ENCODE peak calls at places on chromosomes 3 and 15, in nine cellular contexts. K is neural crest cell; J is GM23338; D is tibial nerve; E is epithelial cell of esophagus; C is AG04449; Z is omental fat pad; S is cardiac muscle cell; P is CD4-positive, alpha-beta T cell. X is an unnamed sample.

GRCh38 chr3:194537732-194538247 is 51.0 kb upstream of the ATP13A3 start:
- DNase-seq in K (no peak), J (no peak), D (no peak), E (peak; percentile 55), C (no peak), Z (no peak), S (peak; percentile 53), P (no peak), X (no peak)

GRCh38 chr15:69854521-69855171 is 243.1 kb downstream of the TLE3 start:
- DNase-seq in K (no peak), J (peak; percentile 7), D (no peak), E (no peak), C (peak; percentile 93), Z (no peak), S (peak; percentile 75), P (no peak), X (no peak)

GRCh38 chr3:120093923-120094775 is at the start of gene GSK3B:
- DNase-seq in K (peak; percentile 98), J (no peak), D (no peak), E (no peak), C (no peak), Z (peak; percentile 40), S (peak; percentile 98), P (peak; percentile 99), X (peak; percentile 100)

GRCh38 chr3:37686225-37686624 is 175.5 kb upstream of the CTDSPL start:
- DNase-seq in K (no peak), J (peak; percentile 40), D (no peak), E (no peak), C (no peak), Z (no peak), S (no peak), P (no peak), X (no peak)

GRCh38 chr3:126552688-126553283 is 5.9 kb downstream of the C3orf22 start:
- DNase-seq in K (no peak), J (no peak), D (no peak), E (no peak), C (no peak), Z (peak; percentile 20), S (no peak), P (no peak), X (peak; percentile 32)

GRCh38 chr15:70569718-70570231 is 193.6 kb downstream of the UACA start:
- DNase-seq in K (no peak), J (no peak), D (no peak), E (peak; percentile 23), C (no peak), Z (no peak), S (no peak), P (no peak), X (no peak)

GRCh38 chr15:91043190-91043874 is 20.9 kb upstream of the VPS33B start:
- DNase-seq in K (no peak), J (no peak), D (no peak), E (no peak), C (no peak), Z (no peak), S (no peak), P (no peak), X (no peak)

GRCh38 chr15:95304116-95304873 is 1026.2 kb upstream of the NR2F2 start:
- DNase-seq in K (no peak), J (no peak), D (peak; percentile 53), E (no peak), C (no peak), Z (no peak), S (peak; percentile 22), P (no peak), X (no peak)

GRCh38 chr3:21894459-21895083 is 143.6 kb upstream of the ZNF385D start:
- DNase-seq in K (peak; percentile 3), J (peak; percentile 35), D (peak; percentile 37), E (peak; percentile 47), C (no peak), Z (no peak), S (peak; percentile 37), P (no peak), X (no peak)

GRCh38 chr3:171775943-171776342 is 34.3 kb downstream of the PLD1 start:
- DNase-seq in K (no peak), J (no peak), D (no peak), E (no peak), C (no peak), Z (no peak), S (no peak), P (no peak), X (no peak)
- TF ChIP-seq CTCF in K (no peak), J (no peak), D (no peak), E (no peak), C (no peak), Z (no peak), S (no peak), P (no peak), X (no peak)

DNA sequence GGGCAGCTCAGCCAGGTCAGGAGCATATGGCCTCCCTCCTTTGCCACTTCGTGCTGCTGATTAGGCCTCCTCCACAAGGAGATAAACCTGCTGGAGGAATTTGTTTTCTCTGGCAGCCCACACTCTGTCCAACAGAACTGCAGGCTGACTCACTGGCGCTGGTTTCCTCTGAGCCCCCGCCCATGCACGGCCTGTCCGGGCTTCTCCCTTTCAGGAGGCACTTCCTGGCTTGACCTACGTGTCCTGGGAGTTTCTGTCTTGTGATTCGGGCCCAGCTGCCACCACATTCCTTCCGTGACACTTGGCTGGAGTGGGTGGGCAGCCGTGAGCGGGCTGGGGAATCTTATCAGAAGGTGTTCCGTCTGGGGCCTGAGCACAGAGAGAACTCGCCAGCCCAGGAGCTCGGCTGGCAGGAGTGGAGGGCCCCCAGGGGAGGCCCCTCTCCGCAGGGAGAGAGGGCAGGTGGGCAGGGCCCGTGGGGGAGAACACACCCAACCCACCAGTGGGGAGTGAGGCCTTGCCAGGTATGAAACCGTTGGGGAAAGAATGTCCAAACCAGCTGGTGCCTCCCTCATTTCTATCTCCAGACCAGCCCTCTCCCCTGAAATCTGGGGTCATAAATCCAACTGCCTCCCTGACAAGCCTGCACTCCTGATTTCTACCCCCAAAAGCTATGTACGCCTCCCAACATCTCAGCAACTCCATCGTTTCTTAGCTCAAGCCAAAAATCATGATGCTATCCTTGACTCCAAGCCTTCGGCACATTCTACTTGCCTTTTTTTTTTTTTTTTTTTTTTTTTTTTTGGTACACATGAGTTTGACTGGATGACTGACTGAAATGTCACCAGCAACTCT is 110.6 kb upstream of the MEF2A start:
- DNase-seq in K (no peak), J (no peak), D (peak; percentile 66), E (peak; percentile 96), C (peak; percentile 68), Z (peak; percentile 54), S (peak; percentile 94), P (no peak), X (peak; percentile 66)
- TF ChIP-seq CTCF in K (no peak), J (no peak), D (no peak), E (no peak), C (no peak), Z (no peak), S (no peak), P (no peak), X (no peak)

GRCh38 chr3:49131040-49131439 is 1.8 kb downstream of the LAMB2 start:
- DNase-seq in K (no peak), J (no peak), D (no peak), E (no peak), C (no peak), Z (no peak), S (no peak), P (no peak), X (no peak)

GRCh38 chr3:49132073-49132436 is 795 bp downstream of the LAMB2 start:
- DNase-seq in K (no peak), J (no peak), D (no peak), E (no peak), C (no peak), Z (no peak), S (no peak), P (no peak), X (no peak)

GRCh38 chr3:49131576-49131975 is 1.3 kb downstream of the LAMB2 start:
- DNase-seq in K (no peak), J (no peak), D (no peak), E (no peak), C (no peak), Z (no peak), S (no peak), P (no peak), X (no peak)

GRCh38 chr3:49133226-49133951 is 539 bp upstream of the LAMB2 start:
- DNase-seq in K (peak; percentile 69), J (peak; percentile 94), D (peak; percentile 83), E (peak; percentile 92), C (peak; percentile 59), Z (peak; percentile 59), S (peak; percentile 91), P (no peak), X (peak; percentile 64)

DNA sequence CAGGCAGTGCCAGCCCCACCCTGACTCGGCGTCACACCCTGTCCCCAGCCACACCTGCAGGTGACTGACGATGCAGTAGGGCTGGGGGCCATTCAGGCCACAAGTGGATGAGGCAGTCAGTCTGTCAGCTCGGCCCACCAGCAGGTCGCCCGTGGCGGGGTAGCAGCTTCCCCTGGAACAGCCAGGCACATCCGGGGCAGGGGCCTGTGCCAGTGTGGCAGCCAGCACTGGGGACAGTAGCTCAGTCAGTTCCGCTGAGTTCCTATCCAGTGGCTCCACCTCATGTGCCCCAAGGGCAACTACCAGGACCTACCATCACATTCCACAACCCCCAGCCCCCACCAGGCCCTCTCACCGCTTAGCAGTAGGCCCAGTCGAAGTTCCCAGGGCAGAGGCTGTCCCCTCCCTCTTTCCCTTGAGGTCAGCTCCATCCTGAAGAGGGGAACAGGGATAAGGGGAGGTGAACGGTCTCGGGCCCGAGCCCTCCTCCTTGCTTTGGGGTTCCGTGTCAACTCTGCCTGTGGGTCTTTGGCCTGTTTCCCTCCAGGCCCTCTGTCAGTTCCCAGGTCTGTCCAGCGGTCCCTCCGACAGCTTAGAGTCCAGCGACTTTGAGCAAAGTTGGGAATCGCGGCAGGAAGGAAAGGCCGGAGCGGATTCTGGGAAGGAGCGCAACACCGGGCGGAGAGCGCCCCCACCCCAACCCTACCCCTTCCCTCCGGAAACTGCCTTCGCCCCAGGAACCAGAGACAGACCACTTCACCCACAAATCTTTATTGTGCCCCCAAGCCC is at the start of gene LAMB2:
- DNase-seq in K (peak; percentile 65), J (peak; percentile 93), D (peak; percentile 80), E (peak; percentile 78), C (peak; percentile 56), Z (peak; percentile 54), S (peak; percentile 87), P (no peak), X (no peak)
- TF ChIP-seq CTCF in K (peak; percentile 17), J (no peak), D (peak; percentile 31), E (peak; percentile 13), C (peak; percentile 28), Z (no peak), S (peak; percentile 27), P (no peak), X (no peak)

GRCh38 chr15:62069551-62069950 is 2.8 kb downstream of the C2CD4A start:
- DNase-seq in K (no peak), J (no peak), D (no peak), E (no peak), C (no peak), Z (no peak), S (no peak), P (no peak), X (no peak)

GRCh38 chr15:62066663-62067447 is at the start of gene C2CD4A:
- DNase-seq in K (peak; percentile 23), J (peak; percentile 97), D (peak; percentile 22), E (peak; percentile 86), C (no peak), Z (no peak), S (peak; percentile 91), P (peak; percentile 56), X (peak; percentile 40)

GRCh38 chr15:62068787-62069170 is 2.0 kb downstream of the C2CD4A start:
- DNase-seq in K (no peak), J (no peak), D (no peak), E (peak; percentile 62), C (no peak), Z (no peak), S (no peak), P (no peak), X (no peak)

GRCh38 chr15:62068071-62068786 is 1.5 kb downstream of the C2CD4A start:
- DNase-seq in K (peak; percentile 41), J (peak; percentile 68), D (peak; percentile 16), E (peak; percentile 16), C (no peak), Z (no peak), S (peak; percentile 44), P (peak; percentile 1), X (peak; percentile 48)

GRCh38 chr15:62067448-62068044 is 769 bp downstream of the C2CD4A start:
- DNase-seq in K (no peak), J (peak; percentile 64), D (no peak), E (peak; percentile 30), C (no peak), Z (no peak), S (peak; percentile 17), P (peak; percentile 3), X (no peak)
- TF ChIP-seq CTCF in K (no peak), J (no peak), D (no peak), E (no peak), C (no peak), Z (no peak), S (no peak), P (no peak), X (no peak)